ENCODE peak calls at places on chromosomes 12 and 14, in ten cellular contexts. One of them, this sample, is unnamed.

GRCh38 chr12:57239587-57240068 is 10.1 kb downstream of the SHMT2 start:
- DNase-seq in adrenal gland: no peak
- DNase-seq in left lung: no peak
- DNase-seq in IMR-90: no peak
- DNase-seq in stomach: no peak
- DNase-seq in hepatocyte: no peak
- DNase-seq in PC-3: no peak
- DNase-seq in astrocyte: no peak
- DNase-seq in neuronal stem cell: no peak
- DNase-seq in Panc1: no peak
- DNase-seq in this sample: no peak

GRCh38 chr12:56836800-56837663 is 73.9 kb downstream of the HSD17B6 start:
- DNase-seq in adrenal gland: no peak
- DNase-seq in stomach: no peak
- DNase-seq in Panc1: no peak
- DNase-seq in left lung: no peak
- DNase-seq in astrocyte: peak; percentile 60
- DNase-seq in neuronal stem cell: no peak
- DNase-seq in hepatocyte: no peak
- DNase-seq in IMR-90: peak; percentile 72
- DNase-seq in PC-3: peak; percentile 74
- DNase-seq in this sample: no peak

GRCh38 chr14:66575014-66575413 is 67.1 kb downstream of the GPHN start:
- DNase-seq in IMR-90: no peak
- DNase-seq in hepatocyte: no peak
- DNase-seq in Panc1: no peak
- DNase-seq in astrocyte: no peak
- DNase-seq in adrenal gland: no peak
- DNase-seq in neuronal stem cell: no peak
- DNase-seq in PC-3: no peak
- DNase-seq in left lung: no peak
- DNase-seq in stomach: no peak
- DNase-seq in this sample: no peak

GRCh38 chr12:24487606-24488005 is 461.3 kb downstream of the BCAT1 start:
- DNase-seq in neuronal stem cell: no peak
- DNase-seq in left lung: no peak
- DNase-seq in astrocyte: peak; percentile 25
- DNase-seq in adrenal gland: no peak
- DNase-seq in stomach: no peak
- DNase-seq in IMR-90: no peak
- DNase-seq in hepatocyte: no peak
- DNase-seq in PC-3: no peak
- DNase-seq in Panc1: no peak
- DNase-seq in this sample: no peak

GRCh38 chr12:32139064-32139421 is 32.4 kb downstream of the BICD1 start:
- DNase-seq in adrenal gland: no peak
- DNase-seq in stomach: no peak
- DNase-seq in astrocyte: peak; percentile 59
- DNase-seq in IMR-90: peak; percentile 66
- DNase-seq in neuronal stem cell: no peak
- DNase-seq in Panc1: no peak
- DNase-seq in left lung: no peak
- DNase-seq in hepatocyte: peak; percentile 42
- DNase-seq in PC-3: no peak
- DNase-seq in this sample: peak; percentile 46

GRCh38 chr14:104355949-104356737 is 217.8 kb downstream of the KIF26A start:
- DNase-seq in left lung: no peak
- DNase-seq in IMR-90: no peak
- DNase-seq in PC-3: no peak
- DNase-seq in hepatocyte: no peak
- DNase-seq in stomach: no peak
- DNase-seq in astrocyte: no peak
- DNase-seq in neuronal stem cell: no peak
- DNase-seq in adrenal gland: no peak
- DNase-seq in Panc1: no peak
- DNase-seq in this sample: no peak

GRCh38 chr12:132490481-132491348 is 764 bp downstream of the FBRSL1 start:
- DNase-seq in astrocyte: peak; percentile 33
- DNase-seq in left lung: no peak
- DNase-seq in stomach: no peak
- DNase-seq in IMR-90: peak; percentile 20
- DNase-seq in PC-3: no peak
- DNase-seq in Panc1: no peak
- DNase-seq in hepatocyte: peak; percentile 73
- DNase-seq in adrenal gland: no peak
- DNase-seq in neuronal stem cell: no peak
- DNase-seq in this sample: no peak

GRCh38 chr14:101231828-101232227 is 328.3 kb upstream of the RTL1 start:
- DNase-seq in PC-3: no peak
- DNase-seq in IMR-90: no peak
- DNase-seq in adrenal gland: no peak
- DNase-seq in hepatocyte: no peak
- DNase-seq in left lung: no peak
- DNase-seq in astrocyte: no peak
- DNase-seq in neuronal stem cell: no peak
- DNase-seq in Panc1: no peak
- DNase-seq in stomach: no peak
- DNase-seq in this sample: no peak

GRCh38 chr12:100706029-100706428 is 88.5 kb upstream of the ANO4 start:
- DNase-seq in IMR-90: peak; percentile 92
- DNase-seq in PC-3: peak; percentile 84
- DNase-seq in stomach: no peak
- DNase-seq in astrocyte: peak; percentile 80
- DNase-seq in hepatocyte: peak; percentile 21
- DNase-seq in neuronal stem cell: no peak
- DNase-seq in left lung: no peak
- DNase-seq in Panc1: no peak
- DNase-seq in adrenal gland: no peak
- DNase-seq in this sample: no peak

GRCh38 chr12:79725987-79726386 is 35.2 kb upstream of the PAWR start:
- DNase-seq in PC-3: peak; percentile 91
- DNase-seq in adrenal gland: no peak
- DNase-seq in astrocyte: peak; percentile 86
- DNase-seq in left lung: no peak
- DNase-seq in Panc1: no peak
- DNase-seq in stomach: no peak
- DNase-seq in neuronal stem cell: no peak
- DNase-seq in hepatocyte: no peak
- DNase-seq in IMR-90: peak; percentile 84
- DNase-seq in this sample: no peak

GRCh38 chr12:123471374-123472068 is 13.6 kb downstream of the SNRNP35 start:
- DNase-seq in Panc1: no peak
- DNase-seq in PC-3: no peak
- DNase-seq in left lung: no peak
- DNase-seq in stomach: no peak
- DNase-seq in adrenal gland: peak; percentile 41
- DNase-seq in hepatocyte: peak; percentile 58
- DNase-seq in neuronal stem cell: no peak
- DNase-seq in IMR-90: peak; percentile 92
- DNase-seq in astrocyte: peak; percentile 64
- DNase-seq in this sample: no peak

GRCh38 chr12:117208206-117208605 is 17.9 kb upstream of the FBXO21 start:
- DNase-seq in adrenal gland: no peak
- DNase-seq in Panc1: no peak
- DNase-seq in hepatocyte: no peak
- DNase-seq in left lung: no peak
- DNase-seq in neuronal stem cell: no peak
- DNase-seq in IMR-90: no peak
- DNase-seq in astrocyte: no peak
- DNase-seq in stomach: no peak
- DNase-seq in PC-3: no peak
- DNase-seq in this sample: no peak

GRCh38 chr14:75127903-75128595 is 1.2 kb upstream of the NEK9 start:
- DNase-seq in neuronal stem cell: no peak
- DNase-seq in IMR-90: no peak
- DNase-seq in astrocyte: no peak
- DNase-seq in adrenal gland: no peak
- DNase-seq in hepatocyte: no peak
- DNase-seq in left lung: no peak
- DNase-seq in stomach: no peak
- DNase-seq in Panc1: no peak
- DNase-seq in PC-3: no peak
- DNase-seq in this sample: peak; percentile 36
- H3K27ac ChIP-seq in neuronal stem cell: no peak overlapping the region
- H3K27ac ChIP-seq in IMR-90: no peak overlapping the region
- H3K27ac ChIP-seq in astrocyte: no peak overlapping the region
- H3K27ac ChIP-seq in adrenal gland: peak overlapping the region; percentile 93
- H3K27ac ChIP-seq in hepatocyte: no peak overlapping the region
- H3K27ac ChIP-seq in left lung: peak overlapping the region; percentile 94
- H3K27ac ChIP-seq in stomach: peak overlapping the region; percentile 95
- H3K27ac ChIP-seq in Panc1: no peak overlapping the region
- H3K27ac ChIP-seq in PC-3: no peak overlapping the region
- H3K27ac ChIP-seq in this sample: peak overlapping the region; percentile 96

GRCh38 chr14:47194051-47194450 is 481.4 kb downstream of the MDGA2 start:
- DNase-seq in IMR-90: no peak
- DNase-seq in hepatocyte: no peak
- DNase-seq in neuronal stem cell: no peak
- DNase-seq in PC-3: peak; percentile 11
- DNase-seq in left lung: no peak
- DNase-seq in adrenal gland: no peak
- DNase-seq in stomach: no peak
- DNase-seq in astrocyte: peak; percentile 63
- DNase-seq in Panc1: no peak
- DNase-seq in this sample: no peak
- H3K4me3 ChIP-seq in IMR-90: no peak overlapping the region
- H3K4me3 ChIP-seq in hepatocyte: no peak overlapping the region
- H3K4me3 ChIP-seq in neuronal stem cell: no peak overlapping the region
- H3K4me3 ChIP-seq in PC-3: no peak overlapping the region
- H3K4me3 ChIP-seq in left lung: no peak overlapping the region
- H3K4me3 ChIP-seq in adrenal gland: no peak overlapping the region
- H3K4me3 ChIP-seq in stomach: no peak overlapping the region
- H3K4me3 ChIP-seq in astrocyte: no peak overlapping the region
- H3K4me3 ChIP-seq in Panc1: no peak overlapping the region
- H3K4me3 ChIP-seq in this sample: no peak overlapping the region

GRCh38 chr12:54586620-54587019 is 1.8 kb downstream of the PPP1R1A start:
- DNase-seq in PC-3: no peak
- DNase-seq in Panc1: no peak
- DNase-seq in astrocyte: no peak
- DNase-seq in IMR-90: no peak
- DNase-seq in neuronal stem cell: no peak
- DNase-seq in adrenal gland: no peak
- DNase-seq in stomach: no peak
- DNase-seq in left lung: no peak
- DNase-seq in hepatocyte: no peak
- DNase-seq in this sample: no peak

GRCh38 chr12:54581412-54581811 is 7.0 kb downstream of the PPP1R1A start:
- DNase-seq in PC-3: no peak
- DNase-seq in left lung: no peak
- DNase-seq in stomach: no peak
- DNase-seq in neuronal stem cell: no peak
- DNase-seq in adrenal gland: no peak
- DNase-seq in astrocyte: no peak
- DNase-seq in Panc1: no peak
- DNase-seq in IMR-90: no peak
- DNase-seq in hepatocyte: no peak
- DNase-seq in this sample: no peak

GRCh38 chr12:54583726-54584125 is 4.7 kb downstream of the PPP1R1A start:
- DNase-seq in Panc1: no peak
- DNase-seq in adrenal gland: no peak
- DNase-seq in PC-3: no peak
- DNase-seq in stomach: no peak
- DNase-seq in neuronal stem cell: no peak
- DNase-seq in left lung: no peak
- DNase-seq in IMR-90: no peak
- DNase-seq in hepatocyte: no peak
- DNase-seq in astrocyte: no peak
- DNase-seq in this sample: no peak

GRCh38 chr12:54585243-54585642 is 3.2 kb downstream of the PPP1R1A start:
- DNase-seq in stomach: no peak
- DNase-seq in IMR-90: no peak
- DNase-seq in left lung: no peak
- DNase-seq in adrenal gland: no peak
- DNase-seq in astrocyte: no peak
- DNase-seq in PC-3: no peak
- DNase-seq in Panc1: no peak
- DNase-seq in hepatocyte: no peak
- DNase-seq in neuronal stem cell: no peak
- DNase-seq in this sample: no peak

DNA sequence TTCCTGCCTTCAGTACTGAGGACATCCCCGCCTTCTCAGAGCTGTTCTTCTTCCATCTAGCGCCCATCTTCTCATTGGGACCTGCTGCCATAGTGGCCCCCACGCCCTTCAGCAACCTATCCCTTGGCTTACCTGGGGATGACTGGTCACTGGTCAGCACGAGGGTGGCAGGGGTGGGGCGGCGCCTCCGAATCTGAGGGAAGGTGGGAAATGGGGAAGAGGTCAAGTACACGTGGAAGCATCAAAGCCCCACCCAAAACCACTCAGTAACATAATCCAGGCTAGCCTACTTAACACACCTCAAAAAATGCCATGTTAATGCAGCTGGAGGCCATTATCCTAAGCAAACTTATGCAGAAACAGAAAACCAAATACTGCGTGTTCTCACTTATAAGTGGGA is 4.3 kb downstream of the PPP1R1A start:
- DNase-seq in left lung: no peak
- DNase-seq in neuronal stem cell: no peak
- DNase-seq in hepatocyte: no peak
- DNase-seq in adrenal gland: no peak
- DNase-seq in Panc1: no peak
- DNase-seq in PC-3: no peak
- DNase-seq in IMR-90: no peak
- DNase-seq in astrocyte: no peak
- DNase-seq in stomach: no peak
- DNase-seq in this sample: no peak
- H3K27ac ChIP-seq in left lung: no peak overlapping the region
- H3K27ac ChIP-seq in neuronal stem cell: no peak overlapping the region
- H3K27ac ChIP-seq in hepatocyte: no peak overlapping the region
- H3K27ac ChIP-seq in adrenal gland: no peak overlapping the region
- H3K27ac ChIP-seq in Panc1: no peak overlapping the region
- H3K27ac ChIP-seq in PC-3: no peak overlapping the region
- H3K27ac ChIP-seq in IMR-90: no peak overlapping the region
- H3K27ac ChIP-seq in astrocyte: no peak overlapping the region
- H3K27ac ChIP-seq in stomach: no peak overlapping the region
- H3K27ac ChIP-seq in this sample: no peak overlapping the region

DNA sequence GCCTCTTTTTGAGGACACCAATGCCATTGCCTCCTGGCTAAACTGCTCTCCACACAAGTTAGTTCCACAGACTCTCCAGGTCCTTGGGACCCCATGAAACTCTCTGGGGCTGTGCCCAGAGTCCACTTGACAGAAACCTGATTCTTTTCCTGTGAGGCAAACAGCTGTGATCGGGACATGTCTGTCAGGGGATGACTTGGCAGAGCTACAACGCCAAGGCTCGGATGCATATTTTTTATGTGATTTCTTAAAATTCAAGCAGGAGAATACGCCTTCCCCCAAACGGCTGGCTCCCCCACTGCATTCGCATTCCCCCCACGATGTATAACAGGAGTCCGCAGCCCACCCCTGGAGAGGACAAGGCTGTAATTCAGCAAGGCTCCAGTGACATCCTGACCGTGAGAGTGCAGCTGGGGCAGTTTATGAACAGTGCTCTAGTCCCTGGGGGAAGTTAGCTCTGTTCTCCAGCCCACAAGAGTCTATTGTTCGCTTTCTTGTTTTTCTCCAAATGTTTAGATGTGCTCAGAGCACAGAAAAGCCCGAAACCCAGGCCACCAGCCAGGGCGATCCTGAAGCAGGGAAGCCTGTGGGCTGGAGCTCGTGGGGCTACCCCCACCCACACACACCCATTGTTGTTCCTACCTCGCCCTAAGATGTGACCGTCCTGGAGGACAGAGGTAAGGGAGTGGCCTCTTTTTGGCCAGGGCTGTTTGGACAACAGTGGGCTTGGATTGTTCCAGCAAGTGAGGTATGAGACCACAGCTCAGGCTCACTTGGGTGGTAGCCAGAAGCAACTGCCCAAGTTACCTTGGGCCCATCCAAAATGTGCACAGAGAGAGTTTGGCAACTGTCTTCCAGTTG is 159.5 kb downstream of the ZFP36L1 start:
- DNase-seq in stomach: no peak
- DNase-seq in left lung: no peak
- DNase-seq in adrenal gland: no peak
- DNase-seq in PC-3: no peak
- DNase-seq in astrocyte: no peak
- DNase-seq in hepatocyte: peak; percentile 49
- DNase-seq in IMR-90: no peak
- DNase-seq in neuronal stem cell: no peak
- DNase-seq in Panc1: no peak
- DNase-seq in this sample: no peak
- H3K4me3 ChIP-seq in stomach: no peak overlapping the region
- H3K4me3 ChIP-seq in left lung: no peak overlapping the region
- H3K4me3 ChIP-seq in adrenal gland: no peak overlapping the region
- H3K4me3 ChIP-seq in PC-3: no peak overlapping the region
- H3K4me3 ChIP-seq in astrocyte: no peak overlapping the region
- H3K4me3 ChIP-seq in hepatocyte: no peak overlapping the region
- H3K4me3 ChIP-seq in IMR-90: no peak overlapping the region
- H3K4me3 ChIP-seq in neuronal stem cell: no peak overlapping the region
- H3K4me3 ChIP-seq in Panc1: no peak overlapping the region
- H3K4me3 ChIP-seq in this sample: no peak overlapping the region

This sample was measured in transverse colon.